ENCODE peak calls at places on chromosomes 13 and 19, in ten cellular contexts. R, F, T, K, Z, V, O, U, C and D are unnamed samples.

GRCh38 chr13:101728615-101729014 is 276.1 kb downstream of the ITGBL1 start:
- DNase-seq in R (no peak), F (no peak), T (no peak), K (no peak), Z (no peak), V (no peak), O (no peak), U (no peak), C (no peak), D (no peak)

GRCh38 chr13:100597253-100597652 is 8.7 kb upstream of the GGACT start:
- DNase-seq in R (no peak), F (peak), T (no peak), K (no peak), Z (peak), V (peak), O (no peak), U (no peak), C (no peak), D (no peak)

GRCh38 chr19:16566161-16566560 is 6.1 kb downstream of the SLC35E1 start:
- DNase-seq in R (no peak), F (no peak), T (peak), K (no peak), Z (no peak), V (no peak), O (no peak), U (no peak), C (no peak), D (no peak)

GRCh38 chr19:50794074-50794777 is 4.0 kb downstream of the ACP4 start:
- DNase-seq in R (peak), F (peak), T (no peak), K (no peak), Z (peak), V (peak), O (no peak), U (peak), C (no peak), D (no peak)

GRCh38 chr13:51154029-51154555 is 43.0 kb upstream of the C13orf42 start:
- DNase-seq in R (no peak), F (peak), T (no peak), K (peak), Z (peak), V (peak), O (no peak), U (no peak), C (no peak), D (no peak)

GRCh38 chr19:14559916-14560775 is 11.7 kb downstream of the NDUFB7 start:
- DNase-seq in R (no peak), F (no peak), T (no peak), K (no peak), Z (no peak), V (no peak), O (no peak), U (no peak), C (no peak), D (no peak)

GRCh38 chr13:29500426-29500825 is 95.1 kb downstream of the SLC7A1 start:
- DNase-seq in R (no peak), F (no peak), T (no peak), K (no peak), Z (no peak), V (no peak), O (no peak), U (no peak), C (no peak), D (no peak)

GRCh38 chr13:40123962-40124647 is 468.6 kb downstream of the COG6 start:
- DNase-seq in R (no peak), F (no peak), T (no peak), K (no peak), Z (no peak), V (no peak), O (no peak), U (no peak), C (no peak), D (no peak)

GRCh38 chr19:56076413-56076998 is 44.6 kb downstream of the ZNF787 start:
- DNase-seq in R (peak), F (peak), T (peak), K (peak), Z (peak), V (peak), O (no peak), U (peak), C (no peak), D (peak)

GRCh38 chr13:112783135-112783945 is 93.5 kb downstream of the ATP11A start:
- DNase-seq in R (no peak), F (peak), T (no peak), K (no peak), Z (no peak), V (no peak), O (peak), U (no peak), C (no peak), D (no peak)

GRCh38 chr13:38346764-38347163 is 2.9 kb upstream of the UFM1 start:
- DNase-seq in R (no peak), F (no peak), T (no peak), K (no peak), Z (no peak), V (no peak), O (no peak), U (no peak), C (no peak), D (no peak)

GRCh38 chr13:24050292-24050711 is 110.2 kb upstream of the SPATA13 start:
- DNase-seq in R (no peak), F (peak), T (no peak), K (no peak), Z (no peak), V (peak), O (no peak), U (no peak), C (no peak), D (no peak)

GRCh38 chr13:57314897-57315520 is 148.0 kb downstream of the PRR20E start:
- DNase-seq in R (no peak), F (no peak), T (no peak), K (no peak), Z (no peak), V (no peak), O (no peak), U (no peak), C (no peak), D (peak)

GRCh38 chr19:33240181-33240771 is 14.6 kb upstream of the SLC7A10 start:
- DNase-seq in R (no peak), F (no peak), T (no peak), K (no peak), Z (no peak), V (no peak), O (no peak), U (no peak), C (no peak), D (no peak)

GRCh38 chr19:46704379-46705076 is 12.4 kb downstream of the PRKD2 start:
- DNase-seq in R (peak), F (peak), T (peak), K (peak), Z (peak), V (peak), O (peak), U (no peak), C (peak), D (peak)

GRCh38 chr13:43688230-43688907 is 98.4 kb downstream of the ENOX1 start:
- DNase-seq in R (no peak), F (no peak), T (no peak), K (no peak), Z (no peak), V (no peak), O (no peak), U (no peak), C (no peak), D (no peak)

GRCh38 chr13:98390086-98390697 is 186.7 kb downstream of the STK24 start:
- DNase-seq in R (no peak), F (peak), T (no peak), K (peak), Z (no peak), V (peak), O (no peak), U (no peak), C (no peak), D (no peak)

GRCh38 chr19:15252398-15253018 is 20.3 kb upstream of the EPHX3 start:
- DNase-seq in R (no peak), F (peak), T (no peak), K (peak), Z (peak), V (peak), O (peak), U (no peak), C (no peak), D (no peak)

GRCh38 chr19:33432408-33433170 is 59.1 kb downstream of the CEBPG start:
- DNase-seq in R (no peak), F (no peak), T (no peak), K (no peak), Z (no peak), V (no peak), O (peak), U (no peak), C (peak), D (no peak)

GRCh38 chr13:113649212-113649611 is 8.8 kb downstream of the ATP4B start:
- DNase-seq in R (no peak), F (no peak), T (no peak), K (peak), Z (no peak), V (no peak), O (peak), U (no peak), C (no peak), D (no peak)

GRCh38 chr13:39106216-39106995 is 68.2 kb downstream of the NHLRC3 start:
- DNase-seq in R (peak), F (no peak), T (no peak), K (no peak), Z (no peak), V (peak), O (no peak), U (peak), C (peak), D (no peak)

GRCh38 chr19:16591803-16592556 is 19.8 kb upstream of the SLC35E1 start:
- DNase-seq in R (no peak), F (no peak), T (no peak), K (no peak), Z (no peak), V (no peak), O (no peak), U (no peak), C (no peak), D (no peak)

GRCh38 chr13:49620170-49620621 is 8.1 kb upstream of the ARL11 start:
- DNase-seq in R (peak), F (no peak), T (no peak), K (no peak), Z (no peak), V (no peak), O (no peak), U (no peak), C (no peak), D (no peak)

GRCh38 chr13:20001351-20001750 is 42.8 kb downstream of the ZMYM2 start:
- DNase-seq in R (no peak), F (no peak), T (no peak), K (no peak), Z (no peak), V (no peak), O (no peak), U (no peak), C (no peak), D (no peak)

GRCh38 chr19:6457958-6458694 is 1.5 kb downstream of the SLC25A23 start:
- DNase-seq in R (no peak), F (peak), T (no peak), K (no peak), Z (no peak), V (peak), O (no peak), U (no peak), C (no peak), D (no peak)

GRCh38 chr19:16449330-16449961 is 22.3 kb downstream of the EPS15L1 start:
- DNase-seq in R (no peak), F (no peak), T (no peak), K (no peak), Z (peak), V (peak), O (no peak), U (no peak), C (no peak), D (no peak)

GRCh38 chr19:41876847-41877489 is at the start of gene CD79A:
- DNase-seq in R (no peak), F (no peak), T (no peak), K (no peak), Z (no peak), V (no peak), O (no peak), U (no peak), C (no peak), D (no peak)

GRCh38 chr19:39557791-39558622 is 18.0 kb upstream of the EID2 start:
- DNase-seq in R (no peak), F (no peak), T (no peak), K (no peak), Z (peak), V (no peak), O (no peak), U (peak), C (no peak), D (no peak)

GRCh38 chr19:7597689-7598088 is 2.0 kb downstream of the CAMSAP3 start:
- DNase-seq in R (no peak), F (peak), T (no peak), K (no peak), Z (peak), V (no peak), O (no peak), U (no peak), C (no peak), D (no peak)

GRCh38 chr13:103188688-103189326 is 122.6 kb upstream of the SLC10A2 start:
- DNase-seq in R (no peak), F (peak), T (no peak), K (no peak), Z (peak), V (peak), O (no peak), U (no peak), C (peak), D (no peak)

GRCh38 chr13:29436291-29436690 is 159.2 kb downstream of the SLC7A1 start:
- DNase-seq in R (no peak), F (peak), T (no peak), K (no peak), Z (peak), V (peak), O (no peak), U (no peak), C (no peak), D (no peak)

GRCh38 chr13:68927387-68928026 is 1180.1 kb upstream of the ATXN8OS start:
- DNase-seq in R (peak), F (peak), T (no peak), K (peak), Z (peak), V (no peak), O (no peak), U (no peak), C (peak), D (no peak)

GRCh38 chr19:3516675-3517207 is 10.6 kb downstream of the FZR1 start:
- DNase-seq in R (peak), F (no peak), T (no peak), K (no peak), Z (no peak), V (no peak), O (no peak), U (peak), C (peak), D (no peak)

GRCh38 chr19:5696196-5697021 is 6.3 kb downstream of the RPL36 start:
- DNase-seq in R (no peak), F (no peak), T (no peak), K (peak), Z (no peak), V (no peak), O (no peak), U (no peak), C (no peak), D (no peak)

GRCh38 chr19:40806385-40807146 is 7.6 kb downstream of the EGLN2 start:
- DNase-seq in R (peak), F (peak), T (peak), K (peak), Z (peak), V (peak), O (peak), U (no peak), C (no peak), D (peak)